ENCODE peak calls at places on chromosome 6, in four cellular contexts. One of them, this sample, is unnamed.

GRCh38 chr6:114200896-114201295 is 141.9 kb downstream of the HS3ST5 start:
- DNase-seq in HepG2: peak; percentile 8
- DNase-seq in K562: no peak
- DNase-seq in GM12878: no peak
- DNase-seq in this sample: no peak

GRCh38 chr6:71419217-71419953 is 130.8 kb downstream of the OGFRL1 start:
- DNase-seq in HepG2: no peak
- DNase-seq in K562: no peak
- DNase-seq in GM12878: no peak
- DNase-seq in this sample: no peak

GRCh38 chr6:169843991-169844390 is 92.6 kb downstream of the ERMARD start:
- DNase-seq in HepG2: no peak
- DNase-seq in K562: no peak
- DNase-seq in GM12878: no peak
- DNase-seq in this sample: no peak

GRCh38 chr6:51934098-51934497 is 153.3 kb downstream of the PKHD1 start:
- DNase-seq in HepG2: peak; percentile 24
- DNase-seq in K562: peak; percentile 44
- DNase-seq in GM12878: no peak
- DNase-seq in this sample: peak; percentile 13

GRCh38 chr6:7176208-7176607 is 68.4 kb downstream of the RREB1 start:
- DNase-seq in HepG2: no peak
- DNase-seq in K562: no peak
- DNase-seq in GM12878: no peak
- DNase-seq in this sample: no peak

GRCh38 chr6:99836471-99836870 is 157.6 kb downstream of the MCHR2 start:
- DNase-seq in HepG2: no peak
- DNase-seq in K562: no peak
- DNase-seq in GM12878: no peak
- DNase-seq in this sample: peak; percentile 13

GRCh38 chr6:54238407-54238806 is 69.8 kb upstream of the TINAG start:
- DNase-seq in HepG2: no peak
- DNase-seq in K562: no peak
- DNase-seq in GM12878: no peak
- DNase-seq in this sample: no peak

GRCh38 chr6:51394061-51394460 is 575.4 kb downstream of the TFAP2B start:
- DNase-seq in HepG2: peak; percentile 41
- DNase-seq in K562: no peak
- DNase-seq in GM12878: no peak
- DNase-seq in this sample: no peak

GRCh38 chr6:68876792-68877493 is 241.9 kb downstream of the ADGRB3 start:
- DNase-seq in HepG2: peak; percentile 3
- DNase-seq in K562: peak; percentile 15
- DNase-seq in GM12878: no peak
- DNase-seq in this sample: peak; percentile 13

GRCh38 chr6:28658475-28659249 is 133.0 kb downstream of the GPX5 start:
- DNase-seq in HepG2: no peak
- DNase-seq in K562: no peak
- DNase-seq in GM12878: no peak
- DNase-seq in this sample: no peak

GRCh38 chr6:1055015-1055921 is 256.6 kb upstream of the FOXQ1 start:
- DNase-seq in HepG2: peak; percentile 100
- DNase-seq in K562: no peak
- DNase-seq in GM12878: no peak
- DNase-seq in this sample: no peak

GRCh38 chr6:25754508-25754907 is at the start of gene SLC17A4:
- DNase-seq in HepG2: no peak
- DNase-seq in K562: no peak
- DNase-seq in GM12878: no peak
- DNase-seq in this sample: no peak

GRCh38 chr6:166580076-166581050 is 6.1 kb downstream of the RAMACL start:
- DNase-seq in HepG2: no peak
- DNase-seq in K562: no peak
- DNase-seq in GM12878: no peak
- DNase-seq in this sample: no peak

GRCh38 chr6:149166747-149167146 is 150.8 kb upstream of the TAB2 start:
- DNase-seq in HepG2: no peak
- DNase-seq in K562: no peak
- DNase-seq in GM12878: no peak
- DNase-seq in this sample: no peak

GRCh38 chr6:142301421-142302391 is at the start of gene ADGRG6:
- DNase-seq in HepG2: peak; percentile 82
- DNase-seq in K562: peak; percentile 18
- DNase-seq in GM12878: no peak
- DNase-seq in this sample: peak; percentile 7
- TF ChIP-seq KDM1A in HepG2: no peak
- TF ChIP-seq KDM1A in K562: no peak
- TF ChIP-seq KDM1A in GM12878: no peak
- TF ChIP-seq KDM1A in this sample: no peak

GRCh38 chr6:102298066-102298465 is 904.6 kb downstream of the GRIK2 start:
- DNase-seq in HepG2: no peak
- DNase-seq in K562: no peak
- DNase-seq in GM12878: no peak
- DNase-seq in this sample: no peak
- TF ChIP-seq MYC in HepG2: no peak
- TF ChIP-seq MYC in K562: no peak
- TF ChIP-seq MYC in GM12878: no peak
- TF ChIP-seq MYC in this sample: no peak

GRCh38 chr6:137765044-137765443 is 102.0 kb upstream of the TNFAIP3 start:
- DNase-seq in HepG2: no peak
- DNase-seq in K562: no peak
- DNase-seq in GM12878: no peak
- DNase-seq in this sample: no peak
- TF ChIP-seq CHD4 in HepG2: no peak
- TF ChIP-seq CHD4 in K562: no peak
- TF ChIP-seq CHD4 in GM12878: no peak
- TF ChIP-seq CHD4 in this sample: no peak

GRCh38 chr6:147826698-147827097 is 318.2 kb downstream of the SAMD5 start:
- DNase-seq in HepG2: no peak
- DNase-seq in K562: no peak
- DNase-seq in GM12878: no peak
- DNase-seq in this sample: no peak
- TF ChIP-seq KDM1A in HepG2: no peak
- TF ChIP-seq KDM1A in K562: no peak
- TF ChIP-seq KDM1A in GM12878: no peak
- TF ChIP-seq KDM1A in this sample: no peak

DNA sequence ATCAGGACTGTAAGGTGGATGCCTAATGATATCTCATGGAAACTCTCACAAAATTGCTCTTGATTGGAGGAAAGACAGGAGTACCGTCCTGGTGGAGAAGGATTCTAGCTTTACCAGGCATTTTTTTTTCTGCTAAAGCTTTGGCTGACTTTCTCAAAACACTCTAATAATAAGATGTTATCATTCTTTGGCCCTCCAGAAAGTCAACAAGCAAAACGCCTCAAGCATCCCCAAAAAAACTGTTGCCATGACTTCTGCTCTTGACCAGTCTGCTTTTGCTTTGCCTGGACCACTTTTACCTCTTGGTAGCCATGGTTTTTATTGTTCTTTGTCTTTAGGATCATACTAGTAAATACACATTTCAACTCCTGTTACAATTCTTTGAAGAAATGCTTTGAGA is 55.5 kb upstream of the RUNX2 start:
- DNase-seq in HepG2: no peak
- DNase-seq in K562: no peak
- DNase-seq in GM12878: no peak
- DNase-seq in this sample: no peak
- TF ChIP-seq MYC in HepG2: no peak
- TF ChIP-seq MYC in K562: no peak
- TF ChIP-seq MYC in GM12878: no peak
- TF ChIP-seq MYC in this sample: no peak

GRCh38 chr6:39375405-39375804 is 52.9 kb upstream of the KCNK16 start:
- DNase-seq in HepG2: no peak
- DNase-seq in K562: no peak
- DNase-seq in GM12878: no peak
- DNase-seq in this sample: no peak

GRCh38 chr6:39367661-39368060 is 45.2 kb upstream of the KCNK16 start:
- DNase-seq in HepG2: no peak
- DNase-seq in K562: no peak
- DNase-seq in GM12878: no peak
- DNase-seq in this sample: no peak

GRCh38 chr6:39366875-39367618 is 44.5 kb upstream of the KCNK16 start:
- DNase-seq in HepG2: no peak
- DNase-seq in K562: no peak
- DNase-seq in GM12878: no peak
- DNase-seq in this sample: no peak

GRCh38 chr6:39365281-39366074 is 43.0 kb upstream of the KCNK16 start:
- DNase-seq in HepG2: no peak
- DNase-seq in K562: no peak
- DNase-seq in GM12878: no peak
- DNase-seq in this sample: no peak

GRCh38 chr6:39370021-39370420 is 47.5 kb upstream of the KCNK16 start:
- DNase-seq in HepG2: no peak
- DNase-seq in K562: no peak
- DNase-seq in GM12878: no peak
- DNase-seq in this sample: no peak
- TF ChIP-seq CHD4 in HepG2: no peak
- TF ChIP-seq CHD4 in K562: no peak
- TF ChIP-seq CHD4 in GM12878: no peak
- TF ChIP-seq CHD4 in this sample: no peak